ENCODE peak calls at places on chromosome 1, in five cellular contexts. R is NCI-H748 treated with DMSO at 0.1 percent for 48 hours; W is EL; F is cardiac muscle cell; B is stimulated activated CD8-positive, alpha-beta memory T cell treated with anti-CD3 and anti-CD28 coated beads, Interleukin-4, amount 100 ng/mL, for 1 hour. H is an unnamed sample.

GRCh38 chr1:65965112-65965511 is 172.4 kb downstream of the PDE4B start:
- DNase-seq in W (no peak), B (no peak), F (no peak), R (no peak), H (no peak)

GRCh38 chr1:30381266-30381665 is 342.1 kb downstream of the MATN1 start:
- DNase-seq in W (no peak), R (no peak), B (no peak), F (no peak), H (no peak)

GRCh38 chr1:30516505-30516858 is 206.9 kb downstream of the MATN1 start:
- DNase-seq in F (no peak), B (no peak), R (no peak), W (no peak), H (no peak)

GRCh38 chr1:29563092-29563491 is 326.8 kb downstream of the PTPRU start:
- DNase-seq in F (no peak), R (no peak), B (no peak), W (no peak), H (peak)

GRCh38 chr1:205970486-205970885 is 27.2 kb upstream of the SLC26A9 start:
- DNase-seq in F (no peak), W (peak), B (no peak), R (no peak), H (peak)

GRCh38 chr1:6004412-6005123 is 12.3 kb upstream of the NPHP4 start:
- DNase-seq in B (no peak), W (no peak), R (no peak), F (no peak), H (no peak)

GRCh38 chr1:51330331-51331201 is at the start of gene TTC39A:
- DNase-seq in F (no peak), B (no peak), W (no peak), R (no peak), H (no peak)

GRCh38 chr1:226360106-226360746 is 47.7 kb downstream of the PARP1 start:
- DNase-seq in W (no peak), F (no peak), R (no peak), B (no peak), H (no peak)

GRCh38 chr1:161119017-161119378 is 1.1 kb downstream of the NIT1 start:
- DNase-seq in F (peak), B (no peak), W (peak), R (no peak), H (peak)